ENCODE peak calls at places on chromosomes 2 and 18, in six cellular contexts. T is HepG2, S is HCT116, Q is HL-60, B is A549, I is K562. N is an unnamed sample.

GRCh38 chr2:2012505-2012904 is 268.2 kb upstream of the PXDN start:
- DNase-seq in Q (no peak), B (no peak), T (no peak), I (no peak), S (no peak), N (no peak)

GRCh38 chr2:118670868-118671267 is 176.6 kb downstream of the EN1 start:
- DNase-seq in B (no peak), Q (no peak), I (no peak), S (no peak), T (no peak), N (no peak)

GRCh38 chr2:204357175-204357695 is 188.0 kb upstream of the PARD3B start:
- DNase-seq in I (no peak), T (no peak), S (no peak), B (no peak), Q (no peak), N (no peak)

GRCh38 chr2:70553584-70554337 is at the start of gene TGFA:
- DNase-seq in I (peak; percentile 61), Q (peak; percentile 41), T (peak; percentile 91), B (peak; percentile 68), S (peak; percentile 89), N (no peak)

GRCh38 chr2:74696758-74697327 is 42.8 kb downstream of the SEMA4F start:
- DNase-seq in I (no peak), Q (no peak), B (no peak), T (peak; percentile 27), S (no peak), N (no peak)

GRCh38 chr2:217932661-217933325 is 70.0 kb downstream of the TNS1 start:
- DNase-seq in I (no peak), S (no peak), Q (no peak), T (no peak), B (no peak), N (no peak)

GRCh38 chr18:34624551-34624950 is 85.5 kb upstream of the DTNA start:
- DNase-seq in B (no peak), T (no peak), S (no peak), Q (no peak), I (no peak), N (no peak)

GRCh38 chr2:104321141-104321799 is 532.6 kb upstream of the POU3F3 start:
- DNase-seq in T (no peak), Q (no peak), I (no peak), B (no peak), S (no peak), N (no peak)

GRCh38 chr2:27021253-27021801 is 11.4 kb upstream of the TMEM214 start:
- DNase-seq in T (peak; percentile 28), Q (no peak), I (no peak), B (no peak), S (no peak), N (no peak)

GRCh38 chr2:62785810-62786593 is 80.5 kb downstream of the EHBP1 start:
- DNase-seq in B (no peak), T (no peak), I (no peak), Q (peak; percentile 84), S (no peak), N (no peak)

GRCh38 chr2:71792926-71793761 is 339.8 kb downstream of the DYSF start:
- DNase-seq in T (peak; percentile 21), I (no peak), B (no peak), Q (no peak), S (no peak), N (no peak)

GRCh38 chr2:200966770-200967169 is 3.3 kb upstream of the ORC2 start:
- DNase-seq in S (peak; percentile 46), T (no peak), Q (no peak), I (peak; percentile 31), B (peak; percentile 13), N (peak; percentile 31)

GRCh38 chr2:106053116-106053515 is 141.0 kb downstream of the UXS1 start:
- DNase-seq in I (no peak), S (peak; percentile 12), T (no peak), B (no peak), Q (no peak), N (no peak)

GRCh38 chr2:75619992-75620740 is 26.4 kb upstream of the MRPL19 start:
- DNase-seq in I (no peak), B (no peak), S (no peak), T (no peak), Q (no peak), N (no peak)

GRCh38 chr2:199861116-199861774 is 10.3 kb upstream of the FTCDNL1 start:
- DNase-seq in T (peak; percentile 24), I (no peak), S (peak; percentile 19), B (peak; percentile 6), Q (no peak), N (no peak)

GRCh38 chr2:46737577-46737976 is 178.0 kb downstream of the MCFD2 start:
- DNase-seq in B (peak; percentile 28), I (no peak), S (peak; percentile 61), T (peak; percentile 90), Q (no peak), N (no peak)

GRCh38 chr18:66971951-66972350 is 368.1 kb upstream of the CDH19 start:
- DNase-seq in B (no peak), T (no peak), I (no peak), Q (no peak), S (no peak), N (no peak)

GRCh38 chr2:107337209-107337898 is 451.4 kb upstream of the ST6GAL2 start:
- DNase-seq in B (no peak), T (no peak), S (no peak), Q (no peak), I (no peak), N (no peak)

DNA sequence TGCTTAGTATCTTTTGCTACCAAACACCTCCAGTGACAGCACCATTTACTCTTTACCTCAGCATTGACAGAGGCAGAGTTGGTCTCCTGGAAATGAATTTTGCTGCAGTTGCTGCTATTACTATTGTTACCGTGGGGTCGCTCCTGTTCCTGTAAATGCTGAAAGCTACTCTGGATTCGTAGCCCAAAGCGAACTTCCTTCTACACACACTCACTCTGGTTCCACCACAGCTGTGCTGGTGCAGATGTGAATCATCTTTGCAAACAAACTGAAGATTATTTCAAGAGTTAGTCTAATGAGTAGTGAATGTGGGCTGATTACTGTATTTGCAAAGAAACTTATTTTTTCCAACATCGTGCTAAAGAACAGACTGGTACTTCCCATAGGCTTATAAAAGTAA is 303.9 kb downstream of the LPIN1 start:
- DNase-seq in B (peak; percentile 14), Q (peak; percentile 10), S (no peak), I (no peak), T (peak; percentile 16), N (no peak)
- TF ChIP-seq REST in B (no peak), Q (no peak), S (no peak), I (no peak), T (no peak), N (no peak)

GRCh38 chr2:96250188-96250587 is 15.6 kb downstream of the TMEM127 start:
- DNase-seq in T (no peak), B (no peak), Q (no peak), I (no peak), S (no peak), N (no peak)

GRCh38 chr2:96251721-96252292 is 14.0 kb downstream of the TMEM127 start:
- DNase-seq in I (peak; percentile 42), Q (no peak), T (peak; percentile 84), S (peak; percentile 61), B (peak; percentile 30), N (no peak)

GRCh38 chr2:96247896-96248295 is 17.9 kb downstream of the TMEM127 start:
- DNase-seq in T (no peak), B (no peak), Q (no peak), S (no peak), I (no peak), N (no peak)

GRCh38 chr2:96248624-96249023 is 17.2 kb downstream of the TMEM127 start:
- DNase-seq in S (no peak), I (no peak), B (no peak), Q (no peak), T (no peak), N (no peak)

DNA sequence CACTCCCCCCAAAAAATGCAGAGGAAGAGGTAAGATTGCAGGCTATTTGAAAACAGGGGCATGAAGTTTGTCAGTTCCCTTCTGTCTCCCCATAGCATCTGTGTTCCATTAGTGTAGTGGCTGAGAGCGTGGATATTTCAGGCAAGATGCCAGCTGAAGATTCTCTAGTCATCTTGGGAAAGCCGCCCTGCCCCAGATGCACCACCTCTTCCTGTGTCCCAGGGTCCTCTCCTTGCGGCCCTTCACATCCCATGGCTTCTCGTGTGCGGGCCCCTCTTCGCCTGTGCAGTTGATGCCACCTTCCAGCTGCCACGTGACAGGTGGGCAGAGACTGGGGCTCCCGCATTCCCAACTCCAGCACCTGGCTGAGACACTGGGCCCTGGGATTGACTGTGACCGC is 16.1 kb downstream of the TMEM127 start:
- DNase-seq in Q (no peak), S (no peak), B (no peak), T (no peak), I (no peak), N (no peak)
- TF ChIP-seq REST in Q (no peak), S (no peak), B (no peak), T (no peak), I (no peak), N (no peak)

DNA sequence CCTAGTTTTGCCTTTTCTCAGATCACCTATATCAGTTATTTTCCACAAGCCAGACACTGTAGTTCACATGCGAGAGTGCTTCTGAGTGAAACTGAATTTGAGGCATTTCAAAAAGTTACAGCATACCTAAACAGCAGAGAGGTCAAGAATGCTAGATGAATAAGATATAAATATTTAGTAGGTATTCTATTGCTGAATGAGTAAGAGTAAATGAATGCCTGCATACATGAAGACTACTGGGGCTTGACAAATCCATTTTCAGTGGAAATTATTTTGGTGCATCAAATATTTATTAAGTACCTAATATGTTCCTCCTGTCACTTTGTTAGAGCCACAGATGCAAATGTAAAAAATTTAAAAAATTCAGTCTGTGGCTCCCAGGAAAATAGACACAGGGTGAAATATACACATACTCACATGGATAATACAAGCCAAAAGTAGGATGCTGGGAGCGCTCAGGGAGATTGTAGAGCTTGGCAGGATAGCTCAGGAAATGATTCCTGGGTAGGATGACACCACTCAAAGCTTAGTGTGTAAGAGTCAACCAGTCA is 27.6 kb upstream of the CDC42EP3 start:
- DNase-seq in I (no peak), Q (no peak), B (no peak), S (no peak), T (no peak), N (no peak)
- TF ChIP-seq REST in I (no peak), Q (no peak), B (no peak), S (no peak), T (no peak), N (no peak)

GRCh38 chr2:4358855-4359254 is 655.5 kb downstream of the DCDC2C start:
- DNase-seq in Q (no peak), T (no peak), S (no peak), B (no peak), I (no peak), N (no peak)
- TF ChIP-seq REST in Q (no peak), T (no peak), S (no peak), B (no peak), I (no peak), N (no peak)

GRCh38 chr2:240636563-240637115 is 11.4 kb downstream of the GPR35 start:
- DNase-seq in Q (no peak), T (no peak), S (no peak), B (no peak), I (no peak), N (no peak)
- TF ChIP-seq REST in Q (no peak), T (no peak), S (no peak), B (no peak), I (no peak), N (no peak)

N was measured in GM12878.